ENCODE peak calls at places on chromosome 10, in four cellular contexts. One of them, this sample, is unnamed.

GRCh38 chr10:8044331-8044907 is 10.1 kb upstream of the GATA3 start:
- DNase-seq in AG04449: no peak
- DNase-seq in colonic mucosa: no peak
- DNase-seq in brain microvascular endothelial cell: no peak
- DNase-seq in this sample: no peak

GRCh38 chr10:5812283-5813090 is 747 bp downstream of the GDI2 start:
- DNase-seq in AG04449: no peak
- DNase-seq in brain microvascular endothelial cell: no peak
- DNase-seq in colonic mucosa: peak
- DNase-seq in this sample: no peak

GRCh38 chr10:45383682-45384320 is 9.8 kb downstream of the ALOX5 start:
- DNase-seq in colonic mucosa: no peak
- DNase-seq in AG04449: no peak
- DNase-seq in brain microvascular endothelial cell: no peak
- DNase-seq in this sample: no peak

GRCh38 chr10:11533328-11533781 is 78.1 kb downstream of the USP6NL start:
- DNase-seq in AG04449: no peak
- DNase-seq in colonic mucosa: no peak
- DNase-seq in brain microvascular endothelial cell: no peak
- DNase-seq in this sample: no peak

GRCh38 chr10:13767721-13768178 is 181.0 kb downstream of the PRPF18 start:
- DNase-seq in AG04449: no peak
- DNase-seq in brain microvascular endothelial cell: no peak
- DNase-seq in colonic mucosa: no peak
- DNase-seq in this sample: no peak

GRCh38 chr10:77609781-77610272 is 27.8 kb downstream of the KCNMA1 start:
- DNase-seq in brain microvascular endothelial cell: peak
- DNase-seq in AG04449: no peak
- DNase-seq in colonic mucosa: no peak
- DNase-seq in this sample: no peak

GRCh38 chr10:110918269-110918632 is 729 bp downstream of the BBIP1 start:
- DNase-seq in brain microvascular endothelial cell: peak
- DNase-seq in colonic mucosa: peak
- DNase-seq in AG04449: peak
- DNase-seq in this sample: peak

GRCh38 chr10:132987671-132988571 is 45.6 kb upstream of the CFAP46 start:
- DNase-seq in AG04449: peak
- DNase-seq in brain microvascular endothelial cell: peak
- DNase-seq in colonic mucosa: no peak
- DNase-seq in this sample: peak

GRCh38 chr10:11170993-11171416 is 153.3 kb downstream of the CELF2 start:
- DNase-seq in AG04449: no peak
- DNase-seq in brain microvascular endothelial cell: no peak
- DNase-seq in colonic mucosa: no peak
- DNase-seq in this sample: no peak

GRCh38 chr10:79112898-79113431 is 44.2 kb downstream of the ZMIZ1 start:
- DNase-seq in colonic mucosa: no peak
- DNase-seq in AG04449: peak
- DNase-seq in brain microvascular endothelial cell: peak
- DNase-seq in this sample: no peak

GRCh38 chr10:72186213-72186612 is 29.6 kb upstream of the ANAPC16 start:
- DNase-seq in brain microvascular endothelial cell: no peak
- DNase-seq in colonic mucosa: no peak
- DNase-seq in AG04449: no peak
- DNase-seq in this sample: no peak

GRCh38 chr10:17673517-17674051 is 29.6 kb downstream of the STAM start:
- DNase-seq in brain microvascular endothelial cell: peak
- DNase-seq in AG04449: peak
- DNase-seq in colonic mucosa: no peak
- DNase-seq in this sample: peak

GRCh38 chr10:77405771-77406241 is 231.8 kb downstream of the KCNMA1 start:
- DNase-seq in brain microvascular endothelial cell: peak
- DNase-seq in colonic mucosa: peak
- DNase-seq in AG04449: no peak
- DNase-seq in this sample: no peak

GRCh38 chr10:1939016-1939415 is 201.7 kb upstream of the ADARB2 start:
- DNase-seq in AG04449: no peak
- DNase-seq in brain microvascular endothelial cell: no peak
- DNase-seq in colonic mucosa: no peak
- DNase-seq in this sample: no peak

GRCh38 chr10:43263551-43264323 is 3.1 kb downstream of the RASGEF1A start:
- DNase-seq in brain microvascular endothelial cell: no peak
- DNase-seq in colonic mucosa: no peak
- DNase-seq in AG04449: no peak
- DNase-seq in this sample: no peak

GRCh38 chr10:64191304-64191703 is 670.1 kb downstream of the REEP3 start:
- DNase-seq in colonic mucosa: no peak
- DNase-seq in brain microvascular endothelial cell: no peak
- DNase-seq in AG04449: no peak
- DNase-seq in this sample: no peak

GRCh38 chr10:84185526-84186175 is 8.7 kb upstream of the CDHR1 start:
- DNase-seq in colonic mucosa: no peak
- DNase-seq in brain microvascular endothelial cell: no peak
- DNase-seq in AG04449: no peak
- DNase-seq in this sample: no peak

GRCh38 chr10:105837951-105838350 is 1196.9 kb downstream of the SORCS3 start:
- DNase-seq in AG04449: no peak
- DNase-seq in brain microvascular endothelial cell: no peak
- DNase-seq in colonic mucosa: no peak
- DNase-seq in this sample: peak

GRCh38 chr10:75911426-75911825 is 480.0 kb downstream of the LRMDA start:
- DNase-seq in AG04449: no peak
- DNase-seq in brain microvascular endothelial cell: no peak
- DNase-seq in colonic mucosa: no peak
- DNase-seq in this sample: no peak

GRCh38 chr10:126843299-126843934 is 61.8 kb upstream of the DOCK1 start:
- DNase-seq in brain microvascular endothelial cell: no peak
- DNase-seq in colonic mucosa: peak
- DNase-seq in AG04449: no peak
- DNase-seq in this sample: no peak

GRCh38 chr10:105699504-105699903 is 1058.4 kb downstream of the SORCS3 start:
- DNase-seq in AG04449: no peak
- DNase-seq in brain microvascular endothelial cell: no peak
- DNase-seq in colonic mucosa: no peak
- DNase-seq in this sample: no peak

GRCh38 chr10:63976538-63976937 is 455.3 kb downstream of the REEP3 start:
- DNase-seq in AG04449: no peak
- DNase-seq in colonic mucosa: peak
- DNase-seq in brain microvascular endothelial cell: peak
- DNase-seq in this sample: no peak

GRCh38 chr10:5762531-5762930 is 50.7 kb downstream of the GDI2 start:
- DNase-seq in AG04449: no peak
- DNase-seq in colonic mucosa: no peak
- DNase-seq in brain microvascular endothelial cell: no peak
- DNase-seq in this sample: no peak

GRCh38 chr10:29163746-29164145 is 125.1 kb upstream of the LYZL1 start:
- DNase-seq in AG04449: peak
- DNase-seq in brain microvascular endothelial cell: peak
- DNase-seq in colonic mucosa: no peak
- DNase-seq in this sample: no peak

GRCh38 chr10:63878428-63878827 is 357.2 kb downstream of the REEP3 start:
- DNase-seq in colonic mucosa: no peak
- DNase-seq in brain microvascular endothelial cell: no peak
- DNase-seq in AG04449: no peak
- DNase-seq in this sample: no peak

GRCh38 chr10:83682399-83682798 is 456.9 kb upstream of the GHITM start:
- DNase-seq in AG04449: no peak
- DNase-seq in colonic mucosa: no peak
- DNase-seq in brain microvascular endothelial cell: no peak
- DNase-seq in this sample: no peak

GRCh38 chr10:90313548-90314325 is 544.1 kb downstream of the HTR7 start:
- DNase-seq in AG04449: no peak
- DNase-seq in colonic mucosa: no peak
- DNase-seq in brain microvascular endothelial cell: peak
- DNase-seq in this sample: no peak

GRCh38 chr10:132394201-132394811 is 2.7 kb upstream of the PWWP2B start:
- DNase-seq in colonic mucosa: no peak
- DNase-seq in AG04449: no peak
- DNase-seq in brain microvascular endothelial cell: no peak
- DNase-seq in this sample: no peak

GRCh38 chr10:87504667-87505365 is at the start of gene MINPP1:
- DNase-seq in AG04449: peak
- DNase-seq in colonic mucosa: peak
- DNase-seq in brain microvascular endothelial cell: peak
- DNase-seq in this sample: peak

GRCh38 chr10:87503892-87504291 is 801 bp upstream of the MINPP1 start:
- DNase-seq in brain microvascular endothelial cell: peak
- DNase-seq in AG04449: no peak
- DNase-seq in colonic mucosa: no peak
- DNase-seq in this sample: no peak

GRCh38 chr10:87506988-87507387 is 2.3 kb downstream of the MINPP1 start:
- DNase-seq in brain microvascular endothelial cell: no peak
- DNase-seq in AG04449: no peak
- DNase-seq in colonic mucosa: no peak
- DNase-seq in this sample: no peak

GRCh38 chr10:87504307-87504666 is 406 bp upstream of the MINPP1 start:
- DNase-seq in brain microvascular endothelial cell: no peak
- DNase-seq in AG04449: no peak
- DNase-seq in colonic mucosa: no peak
- DNase-seq in this sample: no peak

DNA sequence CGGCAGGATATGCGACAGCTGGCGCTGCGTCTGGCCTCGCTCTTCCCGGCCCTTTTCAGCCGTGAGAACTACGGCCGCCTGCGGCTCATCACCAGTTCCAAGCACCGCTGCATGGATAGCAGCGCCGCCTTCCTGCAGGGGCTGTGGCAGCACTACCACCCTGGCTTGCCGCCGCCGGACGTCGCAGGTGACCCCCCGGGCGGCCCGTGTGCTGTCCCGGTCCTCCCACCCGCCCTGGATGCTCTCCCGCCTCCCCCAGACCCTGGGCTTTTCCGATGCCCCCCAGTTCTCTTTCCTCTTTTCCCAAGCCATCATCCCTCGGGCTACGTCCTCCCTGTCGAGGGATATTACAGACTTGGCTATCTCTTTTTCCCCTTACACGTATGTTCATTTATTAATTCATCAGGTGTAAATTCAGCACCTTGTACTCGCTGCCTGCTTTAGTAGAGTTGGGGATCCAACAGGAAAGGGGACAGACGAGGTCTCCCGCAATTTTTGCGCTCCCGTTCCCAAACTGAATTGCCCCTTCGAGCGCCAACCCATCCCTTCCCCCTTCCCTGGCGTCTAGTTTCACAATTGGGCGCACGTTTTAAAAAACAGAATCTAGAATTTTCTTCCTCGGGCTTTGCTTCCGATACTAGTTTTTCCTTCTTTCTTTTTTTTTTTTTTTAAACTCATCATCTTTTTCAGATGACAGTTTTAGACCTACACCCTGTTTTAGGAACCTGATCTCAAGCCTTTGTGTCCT is 847 bp downstream of the MINPP1 start:
- DNase-seq in brain microvascular endothelial cell: peak
- DNase-seq in AG04449: no peak
- DNase-seq in colonic mucosa: peak
- DNase-seq in this sample: no peak
- TF ChIP-seq CTCF in brain microvascular endothelial cell: peak
- TF ChIP-seq CTCF in AG04449: peak
- TF ChIP-seq CTCF in colonic mucosa: peak
- TF ChIP-seq CTCF in this sample: peak

GRCh38 chr10:411597-411996 is 276.3 kb downstream of the ZMYND11 start:
- DNase-seq in brain microvascular endothelial cell: no peak
- DNase-seq in colonic mucosa: no peak
- DNase-seq in AG04449: no peak
- DNase-seq in this sample: no peak

GRCh38 chr10:406976-407375 is 271.7 kb downstream of the ZMYND11 start:
- DNase-seq in AG04449: no peak
- DNase-seq in colonic mucosa: no peak
- DNase-seq in brain microvascular endothelial cell: no peak
- DNase-seq in this sample: no peak

GRCh38 chr10:408223-408622 is 273.0 kb downstream of the ZMYND11 start:
- DNase-seq in colonic mucosa: no peak
- DNase-seq in AG04449: peak
- DNase-seq in brain microvascular endothelial cell: no peak
- DNase-seq in this sample: peak

GRCh38 chr10:412109-412508 is 276.9 kb downstream of the ZMYND11 start:
- DNase-seq in colonic mucosa: no peak
- DNase-seq in brain microvascular endothelial cell: no peak
- DNase-seq in AG04449: no peak
- DNase-seq in this sample: no peak

DNA sequence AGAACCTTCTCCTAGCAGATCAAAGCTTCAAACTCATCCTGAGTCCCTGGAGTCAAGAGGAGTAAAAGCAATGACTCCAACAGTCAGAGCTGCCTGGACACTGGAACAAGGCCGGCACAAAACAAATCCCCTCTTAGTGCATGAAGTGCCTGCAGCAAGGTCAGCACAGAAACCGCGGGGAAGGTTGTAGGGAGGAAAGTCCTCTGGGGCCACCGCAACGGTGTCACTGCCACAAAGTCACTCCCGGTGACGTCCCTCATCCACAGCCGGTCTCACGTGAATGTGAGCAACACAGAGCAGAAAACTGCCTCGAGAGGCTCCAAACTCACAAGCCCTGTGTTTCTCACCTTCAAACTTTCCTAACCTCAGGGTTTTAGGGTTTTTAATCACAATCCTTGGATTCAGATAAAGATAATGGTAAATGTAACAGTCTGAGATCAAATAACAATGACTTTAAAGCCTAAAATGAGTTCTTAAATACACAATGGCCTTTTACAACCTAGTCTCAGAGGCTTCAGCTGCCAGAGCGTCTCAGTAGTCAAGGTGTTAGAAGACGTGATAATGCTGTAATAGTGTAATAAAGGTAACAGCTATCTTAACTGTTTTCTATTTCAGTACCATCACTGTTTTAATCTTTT is 274.3 kb downstream of the ZMYND11 start:
- DNase-seq in colonic mucosa: no peak
- DNase-seq in AG04449: no peak
- DNase-seq in brain microvascular endothelial cell: no peak
- DNase-seq in this sample: no peak
- H3K4me3 ChIP-seq in colonic mucosa: no peak
- H3K4me3 ChIP-seq in AG04449: no peak
- H3K4me3 ChIP-seq in brain microvascular endothelial cell: no peak
- H3K4me3 ChIP-seq in this sample: no peak

GRCh38 chr10:15715619-15716227 is 4.0 kb downstream of the ITGA8 start:
- DNase-seq in brain microvascular endothelial cell: peak
- DNase-seq in colonic mucosa: no peak
- DNase-seq in AG04449: no peak
- DNase-seq in this sample: no peak

GRCh38 chr10:15719062-15719898 is 442 bp downstream of the ITGA8 start:
- DNase-seq in AG04449: no peak
- DNase-seq in brain microvascular endothelial cell: peak
- DNase-seq in colonic mucosa: peak
- DNase-seq in this sample: no peak

GRCh38 chr10:15720635-15721310 is 1.1 kb upstream of the ITGA8 start:
- DNase-seq in AG04449: no peak
- DNase-seq in colonic mucosa: no peak
- DNase-seq in brain microvascular endothelial cell: no peak
- DNase-seq in this sample: no peak

GRCh38 chr10:15718495-15719061 is 1.1 kb downstream of the ITGA8 start:
- DNase-seq in AG04449: no peak
- DNase-seq in colonic mucosa: no peak
- DNase-seq in brain microvascular endothelial cell: no peak
- DNase-seq in this sample: no peak

GRCh38 chr10:15719899-15720634 is at the start of gene ITGA8:
- DNase-seq in brain microvascular endothelial cell: peak
- DNase-seq in AG04449: no peak
- DNase-seq in colonic mucosa: peak
- DNase-seq in this sample: no peak
- TF ChIP-seq CTCF in brain microvascular endothelial cell: peak
- TF ChIP-seq CTCF in AG04449: peak
- TF ChIP-seq CTCF in colonic mucosa: no peak
- TF ChIP-seq CTCF in this sample: peak

GRCh38 chr10:119541459-119542356 is 811 bp downstream of the RGS10 start:
- DNase-seq in AG04449: no peak
- DNase-seq in brain microvascular endothelial cell: no peak
- DNase-seq in colonic mucosa: no peak
- DNase-seq in this sample: no peak
- H3K4me3 ChIP-seq in AG04449: peak
- H3K4me3 ChIP-seq in brain microvascular endothelial cell: peak
- H3K4me3 ChIP-seq in colonic mucosa: peak
- H3K4me3 ChIP-seq in this sample: peak

This sample was measured in astrocyte of the cerebellum.